ENCODE peak calls at places on chromosome 12, in ten cellular contexts. One of them, this sample, is unnamed.

GRCh38 chr12:93243689-93244513 is 133.8 kb upstream of the NUDT4 start:
- DNase-seq in RWPE1: peak; percentile 56
- DNase-seq in iris pigment epithelial cell: peak; percentile 93
- DNase-seq in CD8-positive, alpha-beta memory T cell: no peak
- DNase-seq in left cardiac atrium: no peak
- DNase-seq in effector memory CD4-positive, alpha-beta T cell: no peak
- DNase-seq in HFFc6: peak; percentile 50
- DNase-seq in MCF 10A: peak; percentile 91
- DNase-seq in AG09309: peak; percentile 74
- DNase-seq in OCI-LY7: peak; percentile 17
- DNase-seq in this sample: no peak

GRCh38 chr12:88546851-88547250 is 33.4 kb downstream of the KITLG start:
- DNase-seq in RWPE1: no peak
- DNase-seq in iris pigment epithelial cell: peak; percentile 70
- DNase-seq in CD8-positive, alpha-beta memory T cell: no peak
- DNase-seq in left cardiac atrium: no peak
- DNase-seq in effector memory CD4-positive, alpha-beta T cell: no peak
- DNase-seq in HFFc6: peak; percentile 30
- DNase-seq in MCF 10A: peak; percentile 40
- DNase-seq in AG09309: no peak
- DNase-seq in OCI-LY7: no peak
- DNase-seq in this sample: no peak

GRCh38 chr12:104906695-104907094 is 51.4 kb downstream of the SLC41A2 start:
- DNase-seq in RWPE1: no peak
- DNase-seq in iris pigment epithelial cell: no peak
- DNase-seq in CD8-positive, alpha-beta memory T cell: no peak
- DNase-seq in left cardiac atrium: no peak
- DNase-seq in effector memory CD4-positive, alpha-beta T cell: no peak
- DNase-seq in HFFc6: no peak
- DNase-seq in MCF 10A: no peak
- DNase-seq in AG09309: no peak
- DNase-seq in OCI-LY7: no peak
- DNase-seq in this sample: no peak

GRCh38 chr12:13044859-13045384 is 741 bp downstream of the FAM234B start:
- DNase-seq in RWPE1: peak; percentile 19
- DNase-seq in iris pigment epithelial cell: no peak
- DNase-seq in CD8-positive, alpha-beta memory T cell: no peak
- DNase-seq in left cardiac atrium: no peak
- DNase-seq in effector memory CD4-positive, alpha-beta T cell: no peak
- DNase-seq in HFFc6: no peak
- DNase-seq in MCF 10A: peak; percentile 3
- DNase-seq in AG09309: no peak
- DNase-seq in OCI-LY7: no peak
- DNase-seq in this sample: no peak

GRCh38 chr12:11661491-11662085 is 12.1 kb downstream of the ETV6 start:
- DNase-seq in RWPE1: no peak
- DNase-seq in iris pigment epithelial cell: peak; percentile 25
- DNase-seq in CD8-positive, alpha-beta memory T cell: no peak
- DNase-seq in left cardiac atrium: no peak
- DNase-seq in effector memory CD4-positive, alpha-beta T cell: no peak
- DNase-seq in HFFc6: no peak
- DNase-seq in MCF 10A: peak; percentile 42
- DNase-seq in AG09309: no peak
- DNase-seq in OCI-LY7: no peak
- DNase-seq in this sample: no peak

GRCh38 chr12:93745304-93745703 is 68.1 kb downstream of the CRADD start:
- DNase-seq in RWPE1: no peak
- DNase-seq in iris pigment epithelial cell: no peak
- DNase-seq in CD8-positive, alpha-beta memory T cell: no peak
- DNase-seq in left cardiac atrium: no peak
- DNase-seq in effector memory CD4-positive, alpha-beta T cell: no peak
- DNase-seq in HFFc6: no peak
- DNase-seq in MCF 10A: no peak
- DNase-seq in AG09309: no peak
- DNase-seq in OCI-LY7: no peak
- DNase-seq in this sample: no peak

GRCh38 chr12:78149459-78149858 is 318.8 kb downstream of the NAV3 start:
- DNase-seq in RWPE1: no peak
- DNase-seq in iris pigment epithelial cell: peak; percentile 20
- DNase-seq in CD8-positive, alpha-beta memory T cell: no peak
- DNase-seq in left cardiac atrium: no peak
- DNase-seq in effector memory CD4-positive, alpha-beta T cell: no peak
- DNase-seq in HFFc6: no peak
- DNase-seq in MCF 10A: no peak
- DNase-seq in AG09309: no peak
- DNase-seq in OCI-LY7: no peak
- DNase-seq in this sample: no peak

GRCh38 chr12:94174576-94174975 is 26.2 kb downstream of the PLXNC1 start:
- DNase-seq in RWPE1: no peak
- DNase-seq in iris pigment epithelial cell: no peak
- DNase-seq in CD8-positive, alpha-beta memory T cell: peak; percentile 7
- DNase-seq in left cardiac atrium: no peak
- DNase-seq in effector memory CD4-positive, alpha-beta T cell: no peak
- DNase-seq in HFFc6: no peak
- DNase-seq in MCF 10A: no peak
- DNase-seq in AG09309: no peak
- DNase-seq in OCI-LY7: peak; percentile 62
- DNase-seq in this sample: no peak

GRCh38 chr12:39603065-39603464 is 16.5 kb downstream of the ABCD2 start:
- DNase-seq in RWPE1: no peak
- DNase-seq in iris pigment epithelial cell: no peak
- DNase-seq in CD8-positive, alpha-beta memory T cell: no peak
- DNase-seq in left cardiac atrium: no peak
- DNase-seq in effector memory CD4-positive, alpha-beta T cell: no peak
- DNase-seq in HFFc6: no peak
- DNase-seq in MCF 10A: no peak
- DNase-seq in AG09309: no peak
- DNase-seq in OCI-LY7: no peak
- DNase-seq in this sample: no peak

GRCh38 chr12:18250313-18250916 is 10.9 kb upstream of the PIK3C2G start:
- DNase-seq in RWPE1: peak; percentile 25
- DNase-seq in iris pigment epithelial cell: peak; percentile 71
- DNase-seq in CD8-positive, alpha-beta memory T cell: no peak
- DNase-seq in left cardiac atrium: no peak
- DNase-seq in effector memory CD4-positive, alpha-beta T cell: no peak
- DNase-seq in HFFc6: peak; percentile 66
- DNase-seq in MCF 10A: peak; percentile 73
- DNase-seq in AG09309: peak; percentile 34
- DNase-seq in OCI-LY7: peak; percentile 60
- DNase-seq in this sample: no peak

GRCh38 chr12:46692606-46693005 is 133.2 kb downstream of the SLC38A4 start:
- DNase-seq in RWPE1: no peak
- DNase-seq in iris pigment epithelial cell: no peak
- DNase-seq in CD8-positive, alpha-beta memory T cell: no peak
- DNase-seq in left cardiac atrium: no peak
- DNase-seq in effector memory CD4-positive, alpha-beta T cell: no peak
- DNase-seq in HFFc6: no peak
- DNase-seq in MCF 10A: no peak
- DNase-seq in AG09309: no peak
- DNase-seq in OCI-LY7: no peak
- DNase-seq in this sample: no peak

GRCh38 chr12:122111070-122111750 is 32.7 kb downstream of the MLXIP start:
- DNase-seq in RWPE1: peak; percentile 53
- DNase-seq in iris pigment epithelial cell: no peak
- DNase-seq in CD8-positive, alpha-beta memory T cell: no peak
- DNase-seq in left cardiac atrium: no peak
- DNase-seq in effector memory CD4-positive, alpha-beta T cell: no peak
- DNase-seq in HFFc6: no peak
- DNase-seq in MCF 10A: peak; percentile 59
- DNase-seq in AG09309: no peak
- DNase-seq in OCI-LY7: no peak
- DNase-seq in this sample: peak; percentile 9

GRCh38 chr12:62438098-62438692 is 28.4 kb upstream of the MON2 start:
- DNase-seq in RWPE1: peak; percentile 41
- DNase-seq in iris pigment epithelial cell: peak; percentile 53
- DNase-seq in CD8-positive, alpha-beta memory T cell: peak; percentile 23
- DNase-seq in left cardiac atrium: peak; percentile 37
- DNase-seq in effector memory CD4-positive, alpha-beta T cell: no peak
- DNase-seq in HFFc6: peak; percentile 31
- DNase-seq in MCF 10A: peak; percentile 68
- DNase-seq in AG09309: peak; percentile 5
- DNase-seq in OCI-LY7: peak; percentile 60
- DNase-seq in this sample: no peak

GRCh38 chr12:48788852-48789775 is at the start of gene ADCY6:
- DNase-seq in RWPE1: peak; percentile 67
- DNase-seq in iris pigment epithelial cell: peak; percentile 69
- DNase-seq in CD8-positive, alpha-beta memory T cell: no peak
- DNase-seq in left cardiac atrium: peak; percentile 88
- DNase-seq in effector memory CD4-positive, alpha-beta T cell: no peak
- DNase-seq in HFFc6: peak; percentile 37
- DNase-seq in MCF 10A: peak; percentile 68
- DNase-seq in AG09309: no peak
- DNase-seq in OCI-LY7: no peak
- DNase-seq in this sample: no peak

GRCh38 chr12:132432721-132433577 is 57.0 kb upstream of the FBRSL1 start:
- DNase-seq in RWPE1: no peak
- DNase-seq in iris pigment epithelial cell: peak; percentile 12
- DNase-seq in CD8-positive, alpha-beta memory T cell: no peak
- DNase-seq in left cardiac atrium: no peak
- DNase-seq in effector memory CD4-positive, alpha-beta T cell: no peak
- DNase-seq in HFFc6: no peak
- DNase-seq in MCF 10A: no peak
- DNase-seq in AG09309: no peak
- DNase-seq in OCI-LY7: no peak
- DNase-seq in this sample: no peak